ENCODE peak calls at places on chromosomes 4 and X, in nine cellular contexts. O is aorta; V is AG04450; A is prostate gland; B is upper lobe of left lung; T is body of pancreas; U is heart right ventricle; G is iPS DF 6.9; D is CD8-positive, alpha-beta T cell. I is an unnamed sample. For H3K9me3, the result is how much of the 10 kb centered on the place peaks cover.

GRCh38 chr4:124433044-124433443 is 279.5 kb downstream of the ANKRD50 start:
- DNase-seq in D (no peak), U (no peak), V (no peak), A (no peak), T (no peak), B (no peak), G (no peak), O (no peak), I (no peak)

GRCh38 chr4:53777244-53777984 is 186.1 kb upstream of the LNX1 start:
- DNase-seq in O (no peak), V (peak), B (no peak), U (no peak), T (no peak), D (no peak), A (no peak), G (no peak), I (no peak)

GRCh38 chr4:183658362-183659028 is 490 bp downstream of the RWDD4 start:
- DNase-seq in A (no peak), U (no peak), O (peak), D (no peak), T (peak), V (no peak), G (no peak), B (peak), I (no peak)

GRCh38 chr4:3073158-3074077 is 920 bp downstream of the HTT-AS start:
- DNase-seq in D (no peak), G (no peak), V (no peak), B (no peak), T (peak), U (peak), O (no peak), A (peak), I (peak)

GRCh38 chr4:85430697-85431096 is 44.3 kb upstream of the ARHGAP24 start:
- DNase-seq in U (no peak), B (no peak), O (no peak), D (no peak), G (no peak), A (no peak), T (no peak), V (no peak), I (no peak)

GRCh38 chr4:110371016-110371795 is 104.7 kb upstream of the ENPEP start:
- DNase-seq in A (no peak), B (no peak), O (no peak), T (no peak), D (no peak), U (no peak), G (no peak), V (no peak), I (no peak)

GRCh38 chr4:80313627-80314026 is 21.9 kb upstream of the CFAP299 start:
- DNase-seq in O (no peak), V (no peak), T (no peak), B (no peak), U (no peak), G (no peak), A (no peak), D (no peak), I (no peak)

GRCh38 chr4:23135792-23136645 is 443.3 kb downstream of the GBA3 start:
- DNase-seq in U (peak), T (no peak), G (peak), A (no peak), V (no peak), D (no peak), O (no peak), B (no peak), I (no peak)

GRCh38 chr4:55272102-55272501 is 73.9 kb upstream of the SRD5A3 start:
- DNase-seq in U (no peak), T (no peak), G (no peak), V (no peak), O (no peak), B (no peak), D (no peak), A (no peak), I (no peak)

GRCh38 chrX:146881521-146881920 is 67.0 kb upstream of the CXorf51A start:
- DNase-seq in U (no peak), T (no peak), O (no peak), B (no peak), G (no peak), V (no peak), A (no peak), D (no peak), I (no peak)

GRCh38 chrX:41823402-41823801 is 99.4 kb downstream of the GPR82 start:
- DNase-seq in U (no peak), D (no peak), A (no peak), B (no peak), O (no peak), T (no peak), V (no peak), G (no peak), I (no peak)

GRCh38 chr4:13963601-13964000 is 336.1 kb upstream of the BOD1L1 start:
- DNase-seq in B (no peak), U (no peak), G (no peak), V (no peak), A (no peak), T (no peak), D (no peak), O (no peak), I (no peak)

GRCh38 chrX:41265615-41266014 is 68.3 kb upstream of the DDX3X start:
- DNase-seq in A (no peak), U (peak), D (no peak), G (no peak), B (peak), O (no peak), T (no peak), V (peak), I (peak)

GRCh38 chrX:46941341-46941740 is 29.1 kb downstream of the JADE3 start:
- DNase-seq in A (no peak), O (no peak), V (no peak), B (no peak), G (no peak), D (no peak), T (no peak), U (no peak), I (no peak)

GRCh38 chr4:8922481-8922880 is 50.8 kb upstream of the HMX1 start:
- DNase-seq in T (peak), G (no peak), A (no peak), U (no peak), V (no peak), O (peak), D (no peak), B (no peak), I (no peak)

GRCh38 chr4:88159137-88159725 is 792 bp upstream of the ABCG2 start:
- DNase-seq in A (no peak), B (no peak), V (no peak), O (peak), U (peak), D (no peak), G (no peak), T (peak), I (no peak)

GRCh38 chrX:103404225-103405008 is 28.1 kb downstream of the BEX3 start:
- DNase-seq in A (peak), B (peak), V (peak), U (peak), T (peak), O (peak), D (peak), G (peak), I (peak)

GRCh38 chr4:10160280-10160856 is 43.8 kb upstream of the WDR1 start:
- DNase-seq in D (no peak), T (no peak), U (no peak), A (no peak), V (no peak), G (no peak), O (no peak), B (no peak), I (no peak)

GRCh38 chr4:148923881-148924280 is 481.7 kb upstream of the NR3C2 start:
- DNase-seq in T (no peak), V (no peak), D (no peak), U (no peak), A (no peak), G (no peak), O (no peak), B (no peak), I (no peak)

GRCh38 chr4:19317377-19317776 is 934.3 kb upstream of the SLIT2 start:
- DNase-seq in T (no peak), B (no peak), A (no peak), O (no peak), D (no peak), V (no peak), U (no peak), G (no peak), I (no peak)

GRCh38 chr4:142959156-142959555 is 113.1 kb upstream of the INPP4B start:
- DNase-seq in A (no peak), O (no peak), T (no peak), U (no peak), G (no peak), V (no peak), D (no peak), B (no peak), I (no peak)

GRCh38 chr4:6987566-6987920 is 55.6 kb upstream of the TADA2B start:
- DNase-seq in B (no peak), A (no peak), O (no peak), T (no peak), V (no peak), U (no peak), D (no peak), G (no peak), I (no peak)

GRCh38 chrX:24979081-24979480 is 36.7 kb downstream of the ARX start:
- DNase-seq in O (no peak), T (no peak), U (no peak), B (no peak), G (no peak), A (no peak), V (no peak), D (no peak), I (no peak)

GRCh38 chrX:113741744-113742143 is 842.1 kb upstream of the HTR2C start:
- DNase-seq in O (no peak), U (no peak), D (no peak), A (peak), T (no peak), B (no peak), G (no peak), V (no peak), I (no peak)

GRCh38 chr4:141081921-141082381 is 51.3 kb downstream of the RNF150 start:
- DNase-seq in T (no peak), O (no peak), U (no peak), D (no peak), V (no peak), G (no peak), A (no peak), B (no peak), I (no peak)

GRCh38 chr4:12555011-12555410 is 929.1 kb downstream of the RAB28 start:
- DNase-seq in A (no peak), U (no peak), O (no peak), V (no peak), T (no peak), B (no peak), D (no peak), G (no peak), I (no peak)

GRCh38 chr4:102623622-102624021 is 122.5 kb downstream of the NFKB1 start:
- DNase-seq in A (no peak), D (no peak), U (no peak), V (peak), B (no peak), G (no peak), O (no peak), T (no peak), I (no peak)

GRCh38 chr4:159823743-159824142 is 720.9 kb downstream of the RAPGEF2 start:
- DNase-seq in O (no peak), A (no peak), V (no peak), B (no peak), G (no peak), T (no peak), U (no peak), D (no peak), I (no peak)

GRCh38 chrX:147733369-147733768 is 178.3 kb upstream of the FMR1 start:
- DNase-seq in V (no peak), U (no peak), A (no peak), O (no peak), T (no peak), G (no peak), B (no peak), D (no peak), I (no peak)

GRCh38 chr4:137545461-137545861 is 13.2 kb upstream of the PCDH18 start:
- DNase-seq in U (no peak), T (no peak), V (peak), G (no peak), A (no peak), B (no peak), D (no peak), O (no peak), I (no peak)

GRCh38 chrX:123869488-123869887 is 9.6 kb downstream of the XIAP start:
- DNase-seq in U (no peak), D (no peak), A (no peak), T (no peak), V (no peak), O (no peak), G (no peak), B (no peak), I (no peak)

GRCh38 chr4:80276922-80277321 is 10.5 kb downstream of the FGF5 start:
- DNase-seq in O (no peak), D (no peak), B (no peak), T (no peak), U (no peak), V (no peak), G (no peak), A (no peak), I (no peak)

GRCh38 chr4:80182237-80182866 is 15.0 kb upstream of the PRDM8 start:
- DNase-seq in V (no peak), A (no peak), O (no peak), U (no peak), T (no peak), G (no peak), B (no peak), D (no peak), I (no peak)

GRCh38 chr4:41177016-41177415 is 37.3 kb downstream of the APBB2 start:
- DNase-seq in U (no peak), A (no peak), G (no peak), B (no peak), V (no peak), D (no peak), O (no peak), T (no peak), I (no peak)

GRCh38 chr4:83413676-83414075 is 41.9 kb downstream of the HELQ start:
- DNase-seq in G (no peak), U (no peak), V (no peak), D (no peak), B (no peak), A (no peak), O (no peak), T (no peak), I (no peak)
- H3K9me3 ChIP-seq in G (under half), U (under half), V (under half), D (under half), B (under half), A (under half), O (under half), T (under half), I (under half)

DNA sequence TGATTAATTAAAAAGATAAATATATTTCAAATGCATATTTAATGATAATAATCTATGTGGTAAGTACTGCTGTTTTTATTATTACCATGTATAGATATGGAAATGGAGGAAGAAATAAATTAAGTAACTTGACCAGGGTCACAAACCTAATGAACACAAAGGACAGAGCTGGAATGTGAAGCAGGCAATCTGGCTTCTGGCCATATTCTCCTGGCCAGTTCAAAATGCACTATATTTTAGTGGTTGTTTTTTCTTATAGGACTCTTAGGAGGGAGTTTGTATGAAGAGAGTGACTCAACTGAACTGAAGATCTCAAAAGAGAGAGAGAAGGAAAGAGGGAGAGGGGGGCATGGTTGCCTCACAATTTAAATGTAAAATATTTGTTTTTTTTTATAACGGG is 1197.2 kb downstream of the TECRL start:
- DNase-seq in D (no peak), B (no peak), U (no peak), A (no peak), O (no peak), V (no peak), G (no peak), T (no peak), I (no peak)
- H3K9me3 ChIP-seq in D (under half), B (under half), U (under half), A (under half), O (under half), V (under half), G (under half), T (under half), I (under half)

DNA sequence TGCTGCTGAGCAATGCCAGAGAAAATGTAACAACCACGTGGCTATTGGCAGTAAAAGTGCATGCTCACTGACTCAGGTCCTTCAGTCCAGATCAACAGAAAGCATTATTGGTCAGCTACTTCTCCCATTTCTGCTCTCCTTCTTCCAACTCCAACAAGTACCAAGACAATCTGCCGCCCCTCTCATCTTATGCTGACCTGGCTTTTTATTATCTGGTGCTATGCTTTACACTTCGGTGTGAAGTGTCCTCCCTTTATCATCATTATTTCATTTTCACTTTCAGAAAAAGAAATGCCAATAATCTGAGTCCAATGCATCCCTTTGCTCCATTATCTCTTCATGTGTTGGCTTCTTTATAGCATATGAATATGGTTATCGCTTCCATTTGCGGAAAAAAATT is 133.7 kb upstream of the UGT8 start:
- DNase-seq in B (no peak), T (no peak), V (no peak), A (no peak), D (no peak), U (no peak), G (no peak), O (no peak), I (no peak)
- H3K9me3 ChIP-seq in B (under half), T (under half), V (under half), A (under half), D (under half), U (under half), G (under half), O (under half), I (under half)

DNA sequence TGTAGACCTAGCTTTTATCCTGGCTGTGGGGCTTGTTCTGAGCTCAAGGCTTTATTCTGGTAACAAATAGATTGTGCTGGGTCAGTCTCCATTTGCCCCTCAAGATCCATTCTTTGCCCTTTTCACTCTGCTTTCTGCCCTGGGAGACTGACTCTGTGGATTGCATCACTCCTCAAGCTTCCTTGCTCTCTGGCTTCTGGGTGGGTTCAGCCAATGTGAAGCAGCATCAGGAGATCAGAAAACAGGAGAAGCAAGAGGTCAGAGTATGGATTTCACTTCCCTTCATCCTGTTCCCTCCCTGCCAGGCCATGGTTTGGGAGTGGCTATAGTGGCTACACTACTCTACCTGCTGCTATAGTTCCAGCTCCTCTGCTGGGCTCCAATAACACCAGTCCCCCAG is 184.1 kb upstream of the NDP start:
- DNase-seq in A (no peak), T (no peak), B (no peak), V (no peak), O (no peak), D (no peak), G (no peak), U (no peak), I (no peak)
- H3K9me3 ChIP-seq in A (under half), T (under half), B (under half), V (under half), O (under half), D (under half), G (under half), U (under half), I (under half)

DNA sequence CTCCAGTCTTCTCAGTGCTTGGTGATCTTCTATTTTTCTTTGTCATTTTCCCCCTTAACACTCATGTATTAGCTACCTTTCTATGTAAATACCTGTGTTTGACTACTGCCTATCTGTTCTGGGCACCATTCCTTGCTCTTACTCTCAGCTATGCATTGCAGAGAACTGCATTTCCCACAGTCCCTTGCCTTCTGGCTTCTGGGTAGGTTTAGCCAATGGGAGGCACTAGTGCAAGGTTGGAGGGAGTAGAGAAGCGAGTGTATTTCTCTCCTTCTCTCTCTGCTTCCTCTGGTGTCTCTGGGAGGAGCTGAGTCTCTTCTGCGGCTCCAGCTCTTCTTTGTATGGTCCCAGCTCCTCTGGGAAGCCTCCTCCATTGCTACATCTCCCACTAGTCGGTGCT is 50.5 kb downstream of the CWH43 start:
- DNase-seq in A (no peak), V (no peak), B (no peak), G (no peak), T (no peak), D (no peak), U (no peak), O (no peak), I (no peak)
- H3K9me3 ChIP-seq in A (under half), V (under half), B (under half), G (under half), T (under half), D (under half), U (under half), O (under half), I (under half)

DNA sequence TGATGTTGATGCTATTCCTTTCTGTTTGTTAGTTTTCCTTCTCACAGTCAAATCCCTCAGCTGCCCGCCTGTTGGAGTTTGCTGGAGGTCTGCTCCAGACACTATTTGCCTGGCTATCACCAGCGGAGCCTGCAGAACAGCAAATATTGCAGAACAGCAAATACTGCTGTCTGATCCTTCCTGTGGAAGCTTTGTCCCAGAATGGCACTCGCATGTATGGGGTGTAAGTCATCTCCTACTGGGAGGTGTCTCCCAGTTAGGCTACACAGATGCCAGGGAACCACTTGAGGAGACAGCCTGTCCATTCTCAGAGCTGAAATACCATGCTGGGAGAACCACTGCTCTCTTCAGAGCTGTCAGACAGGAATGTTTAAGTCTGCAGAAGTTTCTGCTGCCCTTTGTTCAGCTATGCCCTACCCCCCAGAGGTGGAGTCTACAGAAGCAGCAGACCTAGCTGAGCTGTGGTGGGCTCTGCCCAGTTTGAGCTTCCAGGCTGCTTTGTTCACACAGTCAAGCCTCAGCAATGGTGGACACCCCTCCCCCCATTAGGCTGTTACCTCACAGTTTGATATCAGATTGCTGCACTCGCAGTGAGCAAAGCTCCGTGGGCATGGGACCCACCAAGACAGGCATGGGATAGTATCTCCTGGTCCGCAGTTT is 74.9 kb downstream of the SPIN3 start:
- DNase-seq in T (no peak), A (peak), B (no peak), O (no peak), D (no peak), U (no peak), G (no peak), V (no peak), I (no peak)
- H3K9me3 ChIP-seq in T (under half), A (under half), B (under half), O (under half), D (under half), U (under half), G (under half), V (under half), I (under half)

I was measured in effector memory CD4-positive, alpha-beta T cell.